ENCODE peak calls at places on chromosomes 1 and 21, in six cellular contexts. O is PC-3, R is ascending aorta, P is heart left ventricle, I is IMR-90, A is fibroblast of lung. J is an unnamed sample. For H3K9me3 and H3K27me3, the result is how much of the 10 kb centered on the place peaks cover.

GRCh38 chr1:220335668-220336067 is 63.4 kb upstream of the RAB3GAP2 start:
- DNase-seq in O (peak), R (no peak), P (no peak), I (no peak), A (peak), J (peak)

GRCh38 chr1:98749152-98749756 is 87.7 kb downstream of the SNX7 start:
- DNase-seq in O (peak), R (no peak), P (no peak), I (peak), A (peak), J (no peak)

GRCh38 chr1:157852476-157852875 is 10.9 kb upstream of the CD5L start:
- DNase-seq in O (peak), R (no peak), P (no peak), I (peak), A (peak), J (no peak)

GRCh38 chr1:186864296-186864695 is 35.5 kb downstream of the PLA2G4A start:
- DNase-seq in O (peak), R (no peak), P (no peak), I (peak), A (peak), J (no peak)

GRCh38 chr1:214264196-214264595 is 16.8 kb upstream of the SMYD2 start:
- DNase-seq in O (no peak), R (no peak), P (no peak), I (no peak), A (peak), J (no peak)

GRCh38 chr1:65528104-65528503 is 107.6 kb downstream of the LEPR start:
- DNase-seq in O (no peak), R (no peak), P (no peak), I (no peak), A (no peak), J (no peak)

GRCh38 chr1:244011796-244012195 is 39.3 kb upstream of the ZBTB18 start:
- DNase-seq in O (no peak), R (no peak), P (no peak), I (no peak), A (peak), J (no peak)

GRCh38 chr1:56034222-56034621 is 545.1 kb downstream of the PLPP3 start:
- DNase-seq in O (peak), R (no peak), P (no peak), I (peak), A (peak), J (no peak)

GRCh38 chr1:91506071-91506470 is 5.4 kb downstream of the CDC7 start:
- DNase-seq in O (no peak), R (no peak), P (no peak), I (no peak), A (no peak), J (no peak)

GRCh38 chr1:21938791-21939538 is 1.9 kb upstream of the HSPG2 start:
- DNase-seq in O (no peak), R (no peak), P (no peak), I (no peak), A (peak), J (no peak)

GRCh38 chr1:180926164-180926981 is 13.7 kb downstream of the KIAA1614 start:
- DNase-seq in O (no peak), R (no peak), P (peak), I (peak), A (peak), J (no peak)

GRCh38 chr1:60970081-60970509 is 112.3 kb upstream of the NFIA start:
- DNase-seq in O (peak), R (no peak), P (no peak), I (peak), A (peak), J (no peak)

GRCh38 chr1:14970115-14970798 is 183.3 kb upstream of the TMEM51 start:
- DNase-seq in O (peak), R (peak), P (peak), I (peak), A (peak), J (peak)
- H3K4me3 ChIP-seq in O (no peak), R (no peak), P (no peak), I (no peak), A (no peak), J (no peak)

DNA sequence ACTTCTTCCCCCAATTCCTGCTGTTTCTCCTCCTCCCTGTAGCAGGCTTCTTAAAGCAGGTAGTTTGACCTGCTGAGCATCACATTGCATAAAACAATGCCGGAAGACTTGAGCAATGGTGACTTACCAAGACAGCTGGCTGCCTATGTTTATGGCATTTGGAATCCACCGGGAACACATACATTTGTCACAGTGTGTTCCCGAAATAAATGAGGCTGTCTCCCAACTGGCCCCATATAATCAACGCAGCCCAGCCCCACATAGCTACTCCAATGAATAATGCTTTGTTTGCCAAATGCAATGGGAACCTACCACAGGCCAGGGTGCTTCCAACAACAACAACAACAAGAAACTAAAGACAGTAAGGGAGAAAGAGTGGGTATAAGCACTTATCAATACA is 186.1 kb upstream of the MAP1LC3C start:
- DNase-seq in O (no peak), R (no peak), P (no peak), I (no peak), A (no peak), J (no peak)
- H3K9me3 ChIP-seq in O (under half), R (under half), P (under half), I (under half), A (under half), J (under half)

GRCh38 chr1:6251681-6252373 is 7.8 kb downstream of the HES3 start:
- DNase-seq in O (no peak), R (no peak), P (no peak), I (no peak), A (no peak), J (no peak)
- H3K27me3 ChIP-seq in O (under half), R (under half), P (under half), I (under half), A (under half), J (under half)

GRCh38 chr1:2558030-2558400 is 1.8 kb downstream of the TNFRSF14 start:
- DNase-seq in O (no peak), R (no peak), P (no peak), I (no peak), A (no peak), J (no peak)
- H3K4me3 ChIP-seq in O (no peak), R (no peak), P (peak), I (no peak), A (no peak), J (no peak)

DNA sequence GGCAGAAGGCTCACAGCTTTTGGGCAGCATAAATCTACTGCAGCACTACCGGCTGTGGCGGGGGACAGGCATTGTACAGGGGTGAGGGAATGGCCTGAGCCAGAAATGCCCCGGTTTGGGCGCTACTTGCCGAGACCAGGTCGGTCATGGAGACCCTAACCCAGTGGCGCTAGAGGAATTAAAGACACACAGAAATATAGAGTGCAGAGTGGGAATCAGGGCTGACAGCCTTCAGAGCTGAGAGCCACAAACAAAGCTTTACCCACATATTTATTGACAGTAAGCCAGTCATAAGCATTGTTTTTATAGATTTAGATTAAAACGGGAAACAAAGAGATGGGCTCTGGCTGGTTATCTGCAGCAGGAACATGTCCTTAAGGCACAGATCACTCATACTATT is 101.8 kb downstream of the POU2F1 start:
- DNase-seq in O (no peak), R (no peak), P (no peak), I (no peak), A (no peak), J (no peak)
- H3K9me3 ChIP-seq in O (under half), R (half or more), P (half or more), I (under half), A (under half), J (under half)

DNA sequence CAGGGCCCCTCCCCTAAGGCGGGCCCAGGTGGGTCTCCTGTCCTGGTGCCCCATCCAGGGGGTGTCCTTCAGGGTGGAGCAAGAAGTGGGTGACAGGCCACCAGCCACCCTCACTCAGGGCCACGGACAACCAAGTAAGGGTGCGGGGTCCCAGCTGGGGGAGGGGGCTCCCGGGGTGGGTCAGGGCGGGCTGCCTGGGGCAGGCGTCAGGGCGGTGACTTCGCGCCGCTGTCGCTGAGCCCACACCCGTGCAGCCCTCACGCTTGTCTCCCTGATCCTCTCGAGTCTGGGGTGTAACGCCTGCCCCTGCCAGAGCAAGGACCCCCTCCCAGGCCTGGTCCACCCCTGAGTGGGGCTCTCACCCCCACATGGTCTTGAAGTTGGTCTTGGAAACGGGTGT is 22.2 kb downstream of the ARHGEF16 start:
- DNase-seq in O (no peak), R (no peak), P (no peak), I (no peak), A (no peak), J (no peak)
- H3K27me3 ChIP-seq in O (under half), R (under half), P (under half), I (under half), A (under half), J (under half)

DNA sequence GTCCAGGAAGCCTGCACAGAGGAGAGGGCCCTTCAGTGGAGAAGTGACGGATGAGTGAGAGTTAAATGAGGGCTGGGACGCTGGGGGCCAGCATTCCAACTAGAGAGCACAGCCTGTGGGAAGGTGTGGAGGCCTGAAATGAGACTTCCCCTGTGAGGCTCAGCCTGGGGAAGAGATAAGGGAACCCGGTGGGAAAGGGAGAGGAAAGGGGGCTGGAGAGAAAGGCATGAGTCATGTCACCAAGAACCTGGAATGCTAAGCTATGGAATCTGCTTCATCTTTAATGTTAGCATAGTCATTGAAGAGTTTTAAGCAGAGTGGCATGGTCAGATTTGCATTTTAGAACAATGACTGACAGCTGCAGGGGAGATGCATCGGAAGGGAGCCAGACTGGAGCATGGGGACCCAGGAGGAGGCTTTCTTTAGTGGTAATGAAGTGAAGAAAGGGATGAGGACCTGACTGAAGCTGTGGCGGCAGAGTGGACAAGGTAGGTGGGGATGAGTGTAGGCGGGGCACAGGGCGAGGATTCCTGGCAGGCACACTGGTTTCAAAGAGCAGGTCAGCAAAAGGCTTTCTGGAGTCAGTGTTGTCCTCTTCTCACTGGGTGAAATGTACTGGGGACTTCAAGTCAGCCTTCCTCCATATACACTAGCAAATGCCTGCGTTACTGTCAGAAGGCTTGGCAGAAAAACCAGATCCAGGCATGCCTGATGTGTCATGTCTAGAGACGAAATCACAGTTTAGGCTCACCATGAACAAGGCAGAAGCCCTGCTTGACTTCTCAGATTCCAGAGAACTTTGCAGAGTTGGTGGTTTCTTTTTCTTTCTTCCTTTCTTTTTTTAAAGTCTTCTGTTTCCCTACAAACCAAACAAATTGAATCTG is 8.0 kb downstream of the RGL1 start:
- DNase-seq in O (no peak), R (no peak), P (no peak), I (peak), A (peak), J (peak)
- H3K4me3 ChIP-seq in O (no peak), R (no peak), P (no peak), I (no peak), A (no peak), J (no peak)

DNA sequence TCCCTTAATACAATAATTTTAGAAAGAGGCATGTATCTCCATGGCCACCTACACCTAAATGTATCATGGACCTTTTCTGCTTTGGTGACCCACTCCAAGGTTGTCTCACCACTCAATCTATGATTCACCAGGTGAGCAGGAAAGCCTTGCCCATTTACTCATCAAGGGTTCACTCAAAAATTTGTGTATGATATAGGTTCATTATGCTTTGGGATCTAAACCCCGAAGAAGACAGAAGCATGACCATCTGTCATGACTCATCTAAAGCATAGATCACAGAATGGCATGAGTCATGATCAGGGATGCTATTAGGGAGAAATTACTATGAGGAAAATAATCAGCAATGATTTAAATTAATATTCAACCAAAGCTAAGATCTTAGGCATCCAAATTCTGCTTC is 38.5 kb downstream of the PYHIN1 start:
- DNase-seq in O (peak), R (no peak), P (no peak), I (no peak), A (no peak), J (no peak)
- H3K9me3 ChIP-seq in O (under half), R (under half), P (under half), I (under half), A (under half), J (under half)

GRCh38 chr21:44592446-44593365 is at the start of gene KRTAP10-6:
- DNase-seq in O (no peak), R (no peak), P (peak), I (no peak), A (no peak), J (no peak)

GRCh38 chr21:44594406-44594916 is 2.2 kb upstream of the KRTAP10-6 start:
- DNase-seq in O (no peak), R (no peak), P (no peak), I (no peak), A (no peak), J (no peak)

GRCh38 chr21:44596068-44596725 is 3.9 kb upstream of the KRTAP10-6 start:
- DNase-seq in O (peak), R (no peak), P (no peak), I (no peak), A (peak), J (peak)

GRCh38 chr21:44590311-44590721 is 2.0 kb downstream of the KRTAP10-6 start:
- DNase-seq in O (no peak), R (no peak), P (peak), I (no peak), A (no peak), J (no peak)

DNA sequence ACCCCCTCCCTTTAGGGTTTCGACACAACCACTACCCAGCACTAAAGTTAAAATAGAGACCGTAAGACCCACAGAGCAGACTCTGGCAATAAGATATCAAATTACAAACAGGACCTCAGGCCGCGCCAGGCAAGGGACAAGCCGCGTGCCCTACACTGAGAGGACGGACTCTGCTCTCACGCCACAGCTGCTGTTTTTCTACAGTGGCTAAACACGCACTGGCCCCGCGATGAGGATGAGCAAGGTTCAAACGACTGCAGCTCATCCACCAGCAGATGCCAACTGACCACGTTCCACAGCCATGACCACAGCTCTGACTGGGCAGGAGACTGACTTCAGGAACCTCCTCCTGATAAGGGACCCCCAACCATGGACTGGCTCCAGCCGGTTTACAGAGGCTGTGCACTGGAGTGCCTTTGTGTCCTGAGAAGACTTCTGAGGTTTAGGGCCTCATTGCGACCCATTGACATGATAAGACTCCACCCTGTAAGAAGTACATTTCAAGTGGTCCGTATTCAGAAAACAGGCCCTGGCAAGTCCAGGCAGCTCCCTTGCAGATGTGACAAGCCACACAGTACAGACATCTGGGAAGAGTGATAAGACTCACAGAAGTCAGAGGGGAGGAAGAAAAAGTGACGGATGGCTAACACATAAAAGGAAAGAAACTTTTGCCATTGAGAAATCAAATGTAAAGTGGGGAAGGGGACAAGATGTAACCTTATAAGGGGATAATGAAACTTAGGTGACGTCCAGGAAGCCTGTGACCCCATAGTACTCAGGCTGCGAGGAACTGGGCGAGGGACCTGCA is 1.5 kb upstream of the KRTAP10-6 start:
- DNase-seq in O (no peak), R (no peak), P (peak), I (peak), A (peak), J (no peak)
- H3K27me3 ChIP-seq in O (under half), R (under half), P (under half), I (under half), A (under half), J (under half)

GRCh38 chr21:42363331-42363730 is 3.0 kb downstream of the TFF1 start:
- DNase-seq in O (peak), R (no peak), P (no peak), I (no peak), A (no peak), J (no peak)

GRCh38 chr21:42362700-42363099 is 3.6 kb downstream of the TFF1 start:
- DNase-seq in O (no peak), R (no peak), P (no peak), I (no peak), A (no peak), J (no peak)

GRCh38 chr21:42361286-42361685 is 5.0 kb downstream of the TFF1 start:
- DNase-seq in O (no peak), R (no peak), P (no peak), I (no peak), A (no peak), J (no peak)

GRCh38 chr21:42360317-42360716 is 6.0 kb downstream of the TFF1 start:
- DNase-seq in O (peak), R (no peak), P (no peak), I (no peak), A (no peak), J (no peak)

DNA sequence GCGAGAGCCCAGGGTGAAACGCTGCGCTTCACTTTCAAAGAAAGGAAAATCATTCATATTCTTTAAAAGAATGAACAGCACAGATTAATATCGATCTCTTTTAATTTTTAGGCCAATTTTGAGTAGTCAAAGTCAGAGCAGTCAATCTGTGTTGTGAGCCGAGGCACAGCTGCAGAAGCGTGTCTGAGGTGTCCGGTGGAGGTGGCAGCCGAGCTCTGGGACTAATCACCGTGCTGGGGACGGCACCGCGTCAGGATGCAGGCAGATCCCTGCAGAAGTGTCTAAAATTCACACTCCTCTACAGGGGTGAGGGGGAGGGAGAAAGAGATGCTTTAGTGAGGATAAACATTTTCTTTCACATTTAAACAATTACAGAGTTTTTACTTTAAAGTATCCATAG is 4.1 kb downstream of the TFF1 start:
- DNase-seq in O (no peak), R (no peak), P (no peak), I (no peak), A (no peak), J (no peak)
- H3K4me3 ChIP-seq in O (no peak), R (no peak), P (no peak), I (no peak), A (no peak), J (no peak)